ENCODE peak calls at places on chromosomes 11 and 22, in nine cellular contexts. U is right lobe of liver; J is mucosa of descending colon; H is AG04450; W is right atrium auricular region; V is psoas muscle; L is CD8-positive, alpha-beta T cell; N is breast epithelium; Z is cardiac muscle cell. I is an unnamed sample.

GRCh38 chr11:85694385-85694980 is 8.5 kb upstream of the CCDC89 start:
- DNase-seq in U (no peak), J (no peak), H (no peak), W (no peak), V (no peak), L (no peak), N (no peak), Z (peak), I (no peak)

GRCh38 chr11:57072640-57073039 is 83.9 kb downstream of the OR5AK2 start:
- DNase-seq in U (no peak), J (no peak), H (peak), W (no peak), V (no peak), L (no peak), N (no peak), Z (peak), I (peak)

GRCh38 chr11:103887001-103887680 is 149.3 kb upstream of the DDI1 start:
- DNase-seq in U (no peak), J (no peak), H (no peak), W (no peak), V (no peak), L (no peak), N (no peak), Z (peak), I (no peak)

GRCh38 chr11:44380820-44381219 is 70.9 kb upstream of the ALX4 start:
- DNase-seq in U (no peak), J (no peak), H (no peak), W (no peak), V (no peak), L (no peak), N (no peak), Z (no peak), I (no peak)

GRCh38 chr22:33271390-33272161 is 213.4 kb upstream of the SYN3 start:
- DNase-seq in U (peak), J (peak), H (no peak), W (peak), V (peak), L (no peak), N (no peak), Z (peak), I (no peak)

GRCh38 chr22:45318558-45319318 is 9.0 kb downstream of the FAM118A start:
- DNase-seq in U (no peak), J (no peak), H (no peak), W (no peak), V (no peak), L (peak), N (no peak), Z (peak), I (peak)

GRCh38 chr11:121961228-121961860 is 154.7 kb downstream of the BLID start:
- DNase-seq in U (no peak), J (no peak), H (no peak), W (no peak), V (no peak), L (no peak), N (no peak), Z (peak), I (no peak)

GRCh38 chr22:41831383-41831782 is 1.5 kb upstream of the SREBF2 start:
- DNase-seq in U (no peak), J (no peak), H (no peak), W (no peak), V (no peak), L (no peak), N (peak), Z (peak), I (no peak)

GRCh38 chr22:46104881-46105493 is 45.3 kb upstream of the PPARA start:
- DNase-seq in U (no peak), J (no peak), H (no peak), W (no peak), V (no peak), L (no peak), N (no peak), Z (no peak), I (no peak)

GRCh38 chr11:96278039-96278897 is 64.7 kb downstream of the MAML2 start:
- DNase-seq in U (no peak), J (no peak), H (no peak), W (no peak), V (no peak), L (no peak), N (no peak), Z (no peak), I (no peak)

GRCh38 chr11:85758480-85759039 is 52.4 kb downstream of the SYTL2 start:
- DNase-seq in U (no peak), J (no peak), H (no peak), W (no peak), V (no peak), L (no peak), N (no peak), Z (no peak), I (no peak)

GRCh38 chr22:23249506-23250423 is 69.5 kb downstream of the BCR start:
- DNase-seq in U (no peak), J (no peak), H (no peak), W (no peak), V (peak), L (no peak), N (no peak), Z (no peak), I (no peak)

GRCh38 chr22:27507935-27508504 is 293.5 kb downstream of the MN1 start:
- DNase-seq in U (no peak), J (no peak), H (no peak), W (no peak), V (no peak), L (no peak), N (no peak), Z (no peak), I (no peak)

GRCh38 chr11:68643576-68643975 is 40.8 kb upstream of the GAL start:
- DNase-seq in U (no peak), J (no peak), H (no peak), W (no peak), V (no peak), L (no peak), N (no peak), Z (peak), I (no peak)

GRCh38 chr11:104812416-104812815 is 85.8 kb downstream of the CASP12 start:
- DNase-seq in U (no peak), J (no peak), H (no peak), W (no peak), V (no peak), L (no peak), N (no peak), Z (no peak), I (no peak)

GRCh38 chr11:34651551-34651950 is 30.7 kb downstream of the EHF start:
- DNase-seq in U (no peak), J (no peak), H (no peak), W (no peak), V (no peak), L (no peak), N (no peak), Z (peak), I (no peak)

GRCh38 chr11:96186806-96187205 is 156.2 kb downstream of the MAML2 start:
- DNase-seq in U (no peak), J (no peak), H (no peak), W (no peak), V (no peak), L (no peak), N (no peak), Z (no peak), I (no peak)

GRCh38 chr11:271316-271715 is 6.9 kb upstream of the NLRP6 start:
- DNase-seq in U (no peak), J (no peak), H (no peak), W (no peak), V (no peak), L (no peak), N (no peak), Z (no peak), I (no peak)

GRCh38 chr22:17368144-17368726 is 1.0 kb upstream of the CECR2 start:
- DNase-seq in U (no peak), J (no peak), H (no peak), W (no peak), V (no peak), L (no peak), N (no peak), Z (no peak), I (no peak)

GRCh38 chr11:6673523-6673922 is 9.6 kb downstream of the MRPL17 start:
- DNase-seq in U (no peak), J (no peak), H (no peak), W (no peak), V (no peak), L (no peak), N (no peak), Z (no peak), I (no peak)

GRCh38 chr11:66546368-66546965 is at the start of gene ACTN3:
- DNase-seq in U (no peak), J (peak), H (no peak), W (no peak), V (peak), L (no peak), N (peak), Z (peak), I (no peak)

GRCh38 chr11:394034-394857 is at the start of gene PKP3:
- DNase-seq in U (no peak), J (peak), H (no peak), W (no peak), V (no peak), L (no peak), N (peak), Z (peak), I (no peak)

GRCh38 chr22:46337870-46338269 is 2.4 kb downstream of the TRMU start:
- DNase-seq in U (no peak), J (no peak), H (no peak), W (no peak), V (peak), L (no peak), N (no peak), Z (no peak), I (no peak)

GRCh38 chr11:75667268-75667830 is 1.5 kb downstream of the MAP6 start:
- DNase-seq in U (peak), J (peak), H (no peak), W (no peak), V (no peak), L (no peak), N (no peak), Z (peak), I (no peak)

GRCh38 chr11:1486054-1486825 is at the start of gene MOB2:
- DNase-seq in U (peak), J (peak), H (no peak), W (no peak), V (peak), L (no peak), N (peak), Z (peak), I (no peak)

GRCh38 chr11:114233755-114234154 is 62.4 kb upstream of the NNMT start:
- DNase-seq in U (no peak), J (no peak), H (no peak), W (no peak), V (no peak), L (no peak), N (no peak), Z (peak), I (no peak)

GRCh38 chr11:100594320-100594719 is 92.8 kb upstream of the ARHGAP42 start:
- DNase-seq in U (no peak), J (no peak), H (no peak), W (no peak), V (no peak), L (no peak), N (no peak), Z (no peak), I (no peak)
- TF ChIP-seq CTCF in U (no peak), J (no peak), H (no peak), W (no peak), V (no peak), L (no peak), N (no peak), Z (no peak), I (no peak)

GRCh38 chr11:9717719-9718118 is 53.8 kb downstream of the SWAP70 start:
- DNase-seq in U (no peak), J (no peak), H (no peak), W (no peak), V (no peak), L (no peak), N (no peak), Z (no peak), I (no peak)

GRCh38 chr11:9722023-9722422 is 58.1 kb downstream of the SWAP70 start:
- DNase-seq in U (no peak), J (no peak), H (no peak), W (no peak), V (no peak), L (no peak), N (no peak), Z (no peak), I (no peak)

GRCh38 chr11:9717040-9717357 is 53.1 kb downstream of the SWAP70 start:
- DNase-seq in U (no peak), J (no peak), H (no peak), W (no peak), V (no peak), L (no peak), N (no peak), Z (no peak), I (no peak)

GRCh38 chr11:9722893-9723292 is 59.0 kb downstream of the SWAP70 start:
- DNase-seq in U (no peak), J (no peak), H (no peak), W (no peak), V (no peak), L (no peak), N (no peak), Z (no peak), I (no peak)

DNA sequence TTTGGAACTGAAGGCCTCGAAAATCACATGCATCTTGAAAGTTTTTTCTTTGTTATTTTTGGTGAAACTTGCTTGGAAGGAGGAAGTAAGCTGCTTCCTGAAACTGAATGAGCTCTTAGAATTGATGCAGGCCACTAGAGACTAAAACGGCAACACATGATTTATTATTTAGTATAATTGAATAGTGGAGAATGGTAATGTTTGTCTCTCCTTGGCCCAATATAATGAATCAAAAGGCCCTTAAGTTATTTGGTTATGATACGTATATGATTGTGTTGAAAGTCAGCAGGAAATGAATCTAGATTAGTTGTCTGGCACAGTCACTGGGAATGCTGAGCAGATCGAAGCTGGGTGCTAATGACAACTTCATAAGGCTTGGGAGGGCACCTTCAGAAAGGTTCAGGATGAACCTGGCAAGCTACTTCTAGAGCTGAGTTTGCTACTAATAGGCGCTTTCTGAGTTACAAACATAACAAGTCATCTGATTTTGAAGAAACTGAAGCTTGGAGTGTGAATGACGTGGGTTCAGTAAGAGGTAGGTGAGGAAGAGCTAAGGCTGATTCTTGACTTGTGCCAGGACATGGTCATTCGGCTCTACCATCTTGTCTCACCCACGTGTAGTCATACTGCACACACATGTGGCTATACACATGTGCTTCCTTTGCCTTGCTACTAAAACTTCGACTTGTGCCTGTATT is 56.2 kb downstream of the SWAP70 start:
- DNase-seq in U (no peak), J (no peak), H (no peak), W (no peak), V (no peak), L (no peak), N (no peak), Z (peak), I (no peak)
- H3K4me3 ChIP-seq in U (no peak), J (no peak), H (no peak), W (no peak), V (no peak), L (no peak), N (no peak), Z (no peak), I (no peak)

GRCh38 chr11:32864555-32864954 is 28.1 kb upstream of the QSER1 start:
- DNase-seq in U (no peak), J (no peak), H (no peak), W (no peak), V (no peak), L (no peak), N (no peak), Z (no peak), I (no peak)

GRCh38 chr11:32861850-32862577 is 30.6 kb upstream of the QSER1 start:
- DNase-seq in U (no peak), J (no peak), H (no peak), W (no peak), V (no peak), L (no peak), N (no peak), Z (no peak), I (no peak)

GRCh38 chr11:32858731-32859130 is 29.0 kb downstream of the PRRG4 start:
- DNase-seq in U (no peak), J (no peak), H (no peak), W (no peak), V (no peak), L (no peak), N (no peak), Z (no peak), I (no peak)
- TF ChIP-seq CTCF in U (no peak), J (no peak), H (no peak), W (no peak), V (no peak), L (no peak), N (no peak), Z (no peak), I (no peak)

GRCh38 chr11:32435152-32435480 is 223 bp downstream of the WT1 start:
- DNase-seq in U (no peak), J (no peak), H (no peak), W (no peak), V (no peak), L (no peak), N (no peak), Z (peak), I (no peak)

GRCh38 chr11:32433249-32434115 is 1.9 kb downstream of the WT1 start:
- DNase-seq in U (no peak), J (no peak), H (no peak), W (no peak), V (no peak), L (no peak), N (no peak), Z (peak), I (no peak)

GRCh38 chr11:32432565-32433248 is 2.6 kb downstream of the WT1 start:
- DNase-seq in U (no peak), J (no peak), H (no peak), W (no peak), V (no peak), L (no peak), N (no peak), Z (peak), I (no peak)

GRCh38 chr11:32434387-32435151 is 770 bp downstream of the WT1 start:
- DNase-seq in U (no peak), J (no peak), H (no peak), W (no peak), V (no peak), L (no peak), N (no peak), Z (peak), I (no peak)

DNA sequence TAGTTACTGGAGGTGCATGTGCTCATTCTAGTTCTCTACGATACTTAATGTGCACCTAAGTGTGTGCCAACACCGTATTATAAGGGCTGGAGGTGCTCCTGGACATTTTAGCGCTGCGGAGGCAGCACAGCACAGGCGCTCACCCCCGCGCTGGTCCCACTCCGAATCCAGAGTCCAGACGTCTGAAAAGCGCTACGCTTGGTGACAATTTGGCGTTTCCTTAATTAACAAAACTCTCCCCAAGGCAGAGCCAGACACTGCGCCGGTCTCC is 1.3 kb downstream of the WT1 start:
- DNase-seq in U (no peak), J (no peak), H (no peak), W (no peak), V (no peak), L (no peak), N (no peak), Z (no peak), I (no peak)
- H3K4me3 ChIP-seq in U (no peak), J (no peak), H (no peak), W (peak), V (peak), L (no peak), N (peak), Z (peak), I (no peak)